ENCODE peak calls at places on chromosome 14, in seven cellular contexts. M, R, E, W, Z, T and O are unnamed samples.

GRCh38 chr14:37650356-37651037 is 55.1 kb downstream of the TTC6 start:
- DNase-seq in M (no peak), R (no peak), E (no peak), W (no peak), Z (no peak), T (no peak), O (no peak)

GRCh38 chr14:36771256-36771655 is 109.6 kb downstream of the PAX9 start:
- DNase-seq in M (no peak), R (peak), E (no peak), W (no peak), Z (no peak), T (no peak), O (no peak)

GRCh38 chr14:61609143-61609851 is 86.0 kb upstream of the HIF1A start:
- DNase-seq in M (no peak), R (no peak), E (no peak), W (no peak), Z (no peak), T (no peak), O (no peak)

GRCh38 chr14:101029668-101030290 is 126.3 kb upstream of the RTL1 start:
- DNase-seq in M (no peak), R (no peak), E (no peak), W (no peak), Z (no peak), T (no peak), O (no peak)

GRCh38 chr14:51225751-51226150 is 14.3 kb upstream of the TMX1 start:
- DNase-seq in M (no peak), R (no peak), E (no peak), W (no peak), Z (no peak), T (no peak), O (no peak)

GRCh38 chr14:104356738-104357688 is 218.6 kb downstream of the KIF26A start:
- DNase-seq in M (no peak), R (no peak), E (no peak), W (no peak), Z (peak), T (no peak), O (no peak)

GRCh38 chr14:78278464-78278863 is 108.3 kb downstream of the NRXN3 start:
- DNase-seq in M (no peak), R (no peak), E (no peak), W (no peak), Z (no peak), T (no peak), O (no peak)

GRCh38 chr14:56378474-56378873 is 201.1 kb upstream of the TMEM260 start:
- DNase-seq in M (no peak), R (no peak), E (no peak), W (no peak), Z (no peak), T (no peak), O (no peak)

GRCh38 chr14:93957751-93958566 is 18.4 kb downstream of the ASB2 start:
- DNase-seq in M (no peak), R (no peak), E (no peak), W (no peak), Z (no peak), T (no peak), O (no peak)

GRCh38 chr14:70955543-70956480 is 48.6 kb downstream of the PCNX1 start:
- DNase-seq in M (no peak), R (no peak), E (no peak), W (no peak), Z (no peak), T (no peak), O (no peak)

GRCh38 chr14:104143071-104143470 is 4.7 kb downstream of the KIF26A start:
- DNase-seq in M (no peak), R (no peak), E (no peak), W (no peak), Z (peak), T (no peak), O (no peak)

GRCh38 chr14:71400821-71401447 is 493.7 kb downstream of the PCNX1 start:
- DNase-seq in M (no peak), R (no peak), E (no peak), W (no peak), Z (no peak), T (no peak), O (no peak)

GRCh38 chr14:74083161-74083560 is 1.1 kb downstream of the ALDH6A1 start:
- DNase-seq in M (no peak), R (no peak), E (no peak), W (no peak), Z (no peak), T (no peak), O (no peak)

GRCh38 chr14:88551094-88551870 is 3.5 kb downstream of the PTPN21 start:
- DNase-seq in M (peak), R (peak), E (peak), W (peak), Z (peak), T (no peak), O (peak)

GRCh38 chr14:56004807-56005579 is 113.2 kb upstream of the PELI2 start:
- DNase-seq in M (peak), R (peak), E (peak), W (peak), Z (no peak), T (no peak), O (no peak)

GRCh38 chr14:20167091-20167490 is 23.6 kb upstream of the OR11G2 start:
- DNase-seq in M (no peak), R (no peak), E (no peak), W (no peak), Z (no peak), T (no peak), O (no peak)

GRCh38 chr14:105281354-105282097 is 19.3 kb downstream of the BRF1 start:
- DNase-seq in M (no peak), R (no peak), E (peak), W (no peak), Z (no peak), T (no peak), O (no peak)

GRCh38 chr14:63130531-63130930 is 73.7 kb upstream of the RHOJ start:
- DNase-seq in M (no peak), R (no peak), E (no peak), W (no peak), Z (no peak), T (no peak), O (no peak)

GRCh38 chr14:77000340-77001235 is 27.9 kb downstream of the IRF2BPL start:
- DNase-seq in M (peak), R (no peak), E (no peak), W (peak), Z (no peak), T (no peak), O (no peak)

GRCh38 chr14:58824796-58825195 is 187.0 kb downstream of the DACT1 start:
- DNase-seq in M (no peak), R (no peak), E (no peak), W (no peak), Z (no peak), T (no peak), O (no peak)

GRCh38 chr14:95770777-95771176 is 56.9 kb upstream of the TCL1A start:
- DNase-seq in M (no peak), R (no peak), E (no peak), W (no peak), Z (no peak), T (no peak), O (no peak)

GRCh38 chr14:92135269-92135668 is 13.5 kb downstream of the CPSF2 start:
- DNase-seq in M (no peak), R (no peak), E (peak), W (no peak), Z (no peak), T (no peak), O (no peak)

GRCh38 chr14:60723218-60724079 is 702 bp downstream of the SIX4 start:
- DNase-seq in M (peak), R (peak), E (peak), W (peak), Z (no peak), T (no peak), O (no peak)

GRCh38 chr14:96920023-96920422 is 122.8 kb downstream of the VRK1 start:
- DNase-seq in M (no peak), R (no peak), E (no peak), W (no peak), Z (no peak), T (no peak), O (no peak)

GRCh38 chr14:91473046-91473445 is 37.1 kb downstream of the PPP4R3A start:
- DNase-seq in M (no peak), R (no peak), E (no peak), W (no peak), Z (no peak), T (no peak), O (no peak)

GRCh38 chr14:105484069-105484996 is 2.4 kb upstream of the CRIP1 start:
- DNase-seq in M (no peak), R (no peak), E (no peak), W (no peak), Z (no peak), T (no peak), O (no peak)

GRCh38 chr14:28077005-28077404 is 689.6 kb upstream of the FOXG1 start:
- DNase-seq in M (no peak), R (no peak), E (no peak), W (no peak), Z (no peak), T (no peak), O (no peak)

GRCh38 chr14:63777024-63777423 is 49.2 kb upstream of the SGPP1 start:
- DNase-seq in M (no peak), R (no peak), E (no peak), W (no peak), Z (no peak), T (no peak), O (no peak)

GRCh38 chr14:74546416-74546815 is 52.9 kb downstream of the ISCA2 start:
- DNase-seq in M (no peak), R (no peak), E (no peak), W (no peak), Z (no peak), T (no peak), O (no peak)

GRCh38 chr14:51957950-51958349 is 31.4 kb upstream of the RTRAF start:
- DNase-seq in M (no peak), R (no peak), E (no peak), W (no peak), Z (no peak), T (no peak), O (no peak)

GRCh38 chr14:100587763-100588411 is 670 bp upstream of the BEGAIN start:
- DNase-seq in M (no peak), R (no peak), E (no peak), W (no peak), Z (no peak), T (no peak), O (no peak)

GRCh38 chr14:31893156-31893813 is 183.8 kb upstream of the ARHGAP5 start:
- DNase-seq in M (no peak), R (no peak), E (no peak), W (no peak), Z (no peak), T (no peak), O (no peak)

GRCh38 chr14:50887476-50887875 is 15.6 kb downstream of the ABHD12B start:
- DNase-seq in M (no peak), R (no peak), E (no peak), W (no peak), Z (no peak), T (no peak), O (no peak)

GRCh38 chr14:23121401-23121800 is 2.3 kb upstream of the CEBPE start:
- DNase-seq in M (peak), R (peak), E (no peak), W (peak), Z (no peak), T (no peak), O (no peak)

GRCh38 chr14:33056213-33056612 is 117.5 kb downstream of the NPAS3 start:
- DNase-seq in M (no peak), R (no peak), E (no peak), W (no peak), Z (no peak), T (no peak), O (no peak)

GRCh38 chr14:70822706-70823185 is 13.4 kb upstream of the MAP3K9 start:
- DNase-seq in M (peak), R (peak), E (peak), W (peak), Z (no peak), T (no peak), O (no peak)

GRCh38 chr14:72476657-72477499 is 417.0 kb downstream of the DPF3 start:
- DNase-seq in M (no peak), R (peak), E (no peak), W (no peak), Z (no peak), T (no peak), O (no peak)
- TF ChIP-seq EP300 in M (no peak), R (no peak), E (no peak), W (no peak), Z (no peak), T (no peak), O (no peak)

DNA sequence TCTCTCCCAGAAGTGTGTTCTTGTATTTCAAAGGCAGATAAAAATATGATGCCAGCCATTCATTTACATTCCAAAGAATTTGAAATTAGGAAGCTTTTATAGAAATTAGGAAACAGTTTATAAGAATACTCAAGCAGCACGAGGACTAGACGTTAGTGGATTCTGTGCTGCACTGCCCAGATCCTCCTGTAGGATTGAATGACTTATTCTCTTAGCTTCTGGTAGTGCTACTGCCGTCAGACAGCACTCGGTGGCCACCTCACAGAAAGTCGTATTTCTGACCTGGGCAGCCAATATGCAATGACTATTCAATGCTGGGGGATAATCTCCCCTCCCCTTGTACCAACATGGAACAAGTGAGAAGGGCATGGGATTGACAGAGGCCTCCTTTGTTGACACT is 326.4 kb downstream of the RPL10L start:
- DNase-seq in M (no peak), R (no peak), E (no peak), W (no peak), Z (no peak), T (no peak), O (no peak)
- TF ChIP-seq CTCF in M (no peak), R (no peak), E (no peak), W (no peak), Z (no peak), T (no peak), O (no peak)

GRCh38 chr14:67186369-67186768 is 2.9 kb upstream of the GARIN2 start:
- DNase-seq in M (no peak), R (no peak), E (no peak), W (no peak), Z (no peak), T (no peak), O (no peak)

GRCh38 chr14:67187826-67188225 is 1.4 kb upstream of the GARIN2 start:
- DNase-seq in M (peak), R (no peak), E (no peak), W (no peak), Z (no peak), T (no peak), O (no peak)

GRCh38 chr14:67186789-67187188 is 2.5 kb upstream of the GARIN2 start:
- DNase-seq in M (no peak), R (peak), E (no peak), W (no peak), Z (no peak), T (no peak), O (no peak)

GRCh38 chr14:67187210-67187609 is 2.0 kb upstream of the GARIN2 start:
- DNase-seq in M (no peak), R (no peak), E (peak), W (no peak), Z (no peak), T (no peak), O (no peak)

DNA sequence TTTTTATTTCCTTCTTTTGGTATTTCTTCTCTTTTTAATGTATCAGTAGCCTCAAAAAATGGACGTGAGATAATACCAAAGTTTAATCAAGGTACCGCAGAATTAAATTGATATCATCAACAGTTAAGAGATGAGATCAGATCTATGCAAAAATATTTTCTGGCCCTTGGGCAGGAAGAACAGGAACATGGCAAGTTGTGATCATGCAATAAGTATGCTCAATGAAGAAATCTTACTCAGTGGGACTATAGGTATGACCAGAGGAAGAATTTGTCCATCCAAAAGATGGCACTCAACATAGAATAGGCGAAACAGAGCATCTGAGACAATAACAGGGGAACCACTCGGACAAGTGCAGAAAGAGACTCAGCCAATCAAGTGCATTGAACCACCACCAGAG is 914 bp upstream of the GARIN2 start:
- DNase-seq in M (no peak), R (no peak), E (no peak), W (no peak), Z (no peak), T (no peak), O (no peak)
- H3K27ac ChIP-seq in M (no peak), R (no peak), E (no peak), W (no peak), Z (no peak), T (no peak), O (no peak)

DNA sequence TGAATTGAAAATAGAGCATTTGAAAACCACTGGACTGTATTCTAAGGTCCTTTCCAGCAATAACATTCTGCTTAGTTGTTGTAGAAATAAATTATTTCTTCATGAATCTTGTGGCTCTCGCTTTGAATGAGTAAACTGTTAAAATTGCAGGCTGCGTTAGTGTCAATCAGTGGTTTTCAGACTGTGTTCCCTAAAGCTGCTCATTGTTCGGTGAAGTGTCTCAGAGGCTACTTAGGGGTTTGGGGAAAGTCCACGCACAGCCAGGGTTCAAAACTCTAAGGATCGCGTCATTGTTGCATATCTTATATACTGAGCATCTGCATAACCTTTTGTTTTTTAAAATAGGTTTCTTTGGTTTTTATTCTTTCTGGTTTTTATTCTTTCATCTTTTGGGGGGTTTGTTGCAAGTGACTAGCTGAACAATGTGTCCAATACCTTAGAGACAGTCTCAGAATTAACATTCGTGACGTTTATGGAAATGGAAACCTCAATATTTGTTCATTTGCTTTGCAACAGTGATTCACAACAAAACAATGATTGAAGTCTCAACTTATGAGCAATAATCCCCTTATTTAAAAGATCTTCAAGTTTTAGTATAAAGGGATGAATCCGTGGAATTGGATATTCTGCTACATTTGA is 108.1 kb downstream of the TTLL5 start:
- DNase-seq in M (no peak), R (no peak), E (no peak), W (no peak), Z (no peak), T (no peak), O (no peak)
- TF ChIP-seq EP300 in M (no peak), R (no peak), E (no peak), W (no peak), Z (no peak), T (no peak), O (no peak)

GRCh38 chr14:69812725-69813124 is 15.7 kb upstream of the SLC10A1 start:
- DNase-seq in M (no peak), R (peak), E (no peak), W (no peak), Z (no peak), T (peak), O (no peak)
- TF ChIP-seq CTCF in M (no peak), R (no peak), E (peak), W (no peak), Z (no peak), T (no peak), O (no peak)

GRCh38 chr14:99190696-99191662 is 81.0 kb downstream of the BCL11B start:
- DNase-seq in M (no peak), R (no peak), E (no peak), W (no peak), Z (no peak), T (no peak), O (no peak)
- H3K27ac ChIP-seq in M (peak), R (peak), E (no peak), W (no peak), Z (peak), T (peak), O (no peak)

DNA sequence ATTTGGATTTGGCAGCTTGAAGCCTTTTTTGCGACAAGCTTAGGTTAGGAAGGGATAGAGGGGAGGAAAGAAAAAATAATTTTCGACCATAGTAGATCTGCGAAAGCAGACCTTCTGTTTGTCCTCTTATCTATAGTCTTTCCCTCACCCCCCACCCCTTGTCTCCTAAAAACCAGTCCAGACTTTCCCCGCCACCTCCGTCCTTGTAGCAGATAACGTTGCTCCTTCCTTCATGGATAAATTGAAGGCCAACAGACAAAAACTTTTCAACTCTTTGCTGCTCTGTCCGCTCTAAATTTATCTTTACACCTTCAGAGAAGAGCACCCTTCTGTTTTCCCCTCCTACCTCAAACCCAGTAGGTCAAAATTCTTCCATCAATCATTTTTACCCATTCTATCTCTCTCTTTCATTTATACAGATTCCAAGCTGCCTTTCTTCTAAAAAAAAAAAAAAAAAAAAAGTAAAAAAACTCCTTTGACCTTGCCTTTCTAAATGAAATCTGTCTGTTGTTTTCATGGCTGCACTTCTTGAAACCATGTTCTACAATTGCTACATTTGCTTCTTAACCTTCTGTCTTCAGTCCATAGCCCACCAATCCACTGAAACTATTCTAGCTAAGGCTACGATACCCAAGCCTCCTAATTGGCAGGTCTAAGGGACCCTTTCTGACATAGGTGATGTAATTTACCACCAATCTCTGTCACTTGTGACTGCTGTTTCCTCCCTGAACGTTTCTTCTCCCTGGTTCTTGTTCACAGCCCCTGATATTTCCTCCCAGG is 11.1 kb upstream of the NEMF start:
- DNase-seq in M (no peak), R (no peak), E (no peak), W (peak), Z (no peak), T (no peak), O (peak)
- TF ChIP-seq EP300 in M (no peak), R (no peak), E (no peak), W (no peak), Z (no peak), T (no peak), O (no peak)

GRCh38 chr14:21498540-21499526 is 12.3 kb downstream of the METTL3 start:
- DNase-seq in M (no peak), R (no peak), E (peak), W (no peak), Z (no peak), T (no peak), O (no peak)
- TF ChIP-seq CTCF in M (no peak), R (peak), E (peak), W (peak), Z (peak), T (peak), O (peak)

DNA sequence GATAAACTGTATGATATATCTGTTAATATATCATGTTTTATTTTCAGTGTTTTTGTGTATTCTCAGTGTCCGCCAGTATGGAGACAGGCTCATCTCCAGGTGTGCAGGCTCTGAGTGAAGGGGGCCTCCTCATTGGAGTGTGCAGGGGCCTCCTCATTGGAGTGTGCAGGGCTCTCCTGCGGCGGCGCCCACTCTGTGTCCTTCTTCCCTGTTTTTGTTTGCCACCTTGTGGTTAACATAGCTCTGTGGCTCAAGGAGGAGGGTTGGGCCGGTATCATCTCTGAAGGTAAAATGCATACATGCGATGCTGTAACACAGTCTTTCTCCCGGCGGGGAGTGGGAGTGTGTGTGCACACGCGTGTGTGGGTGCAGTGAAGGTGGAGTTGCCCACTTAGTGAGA is 429.5 kb downstream of the ZFP36L1 start:
- DNase-seq in M (no peak), R (no peak), E (no peak), W (no peak), Z (no peak), T (no peak), O (no peak)
- H3K27ac ChIP-seq in M (peak), R (peak), E (peak), W (no peak), Z (peak), T (peak), O (peak)